ENCODE peak calls at places on chromosomes 2 and 18, in ten cellular contexts. One of them, this sample, is unnamed.

GRCh38 chr2:157932480-157933205 is 56.5 kb upstream of the ACVR1 start:
- DNase-seq in NCI-H1436 treated with DMSO at 0.1 percent for 48 hours: no peak
- DNase-seq in stimulated activated CD4-positive, alpha-beta T cell treated with anti-CD3 and anti-CD28 coated beads, TNF-alpha, amount 100 ng/mL, for 4 hours: no peak
- DNase-seq in CD4-positive, alpha-beta T cell: no peak
- DNase-seq in GM12865: no peak
- DNase-seq in left lung: no peak
- DNase-seq in activated naive CD8-positive, alpha-beta T cell treated with anti-CD3 and anti-CD28 coated beads for 36 hours: no peak
- DNase-seq in Peyer's patch: no peak
- DNase-seq in amygdala: no peak
- DNase-seq in adrenal gland: no peak
- DNase-seq in this sample: no peak

GRCh38 chr2:68766378-68766845 is 31.8 kb downstream of the ARHGAP25 start:
- DNase-seq in NCI-H1436 treated with DMSO at 0.1 percent for 48 hours: no peak
- DNase-seq in stimulated activated CD4-positive, alpha-beta T cell treated with anti-CD3 and anti-CD28 coated beads, TNF-alpha, amount 100 ng/mL, for 4 hours: no peak
- DNase-seq in CD4-positive, alpha-beta T cell: peak
- DNase-seq in GM12865: peak
- DNase-seq in left lung: peak
- DNase-seq in activated naive CD8-positive, alpha-beta T cell treated with anti-CD3 and anti-CD28 coated beads for 36 hours: peak
- DNase-seq in Peyer's patch: peak
- DNase-seq in amygdala: no peak
- DNase-seq in adrenal gland: peak
- DNase-seq in this sample: peak

GRCh38 chr2:45649855-45650806 is 1.3 kb upstream of the PRKCE start:
- DNase-seq in NCI-H1436 treated with DMSO at 0.1 percent for 48 hours: no peak
- DNase-seq in stimulated activated CD4-positive, alpha-beta T cell treated with anti-CD3 and anti-CD28 coated beads, TNF-alpha, amount 100 ng/mL, for 4 hours: peak
- DNase-seq in CD4-positive, alpha-beta T cell: peak
- DNase-seq in GM12865: peak
- DNase-seq in left lung: peak
- DNase-seq in activated naive CD8-positive, alpha-beta T cell treated with anti-CD3 and anti-CD28 coated beads for 36 hours: peak
- DNase-seq in Peyer's patch: peak
- DNase-seq in amygdala: peak
- DNase-seq in adrenal gland: peak
- DNase-seq in this sample: peak

GRCh38 chr2:176565641-176566323 is 296.5 kb downstream of the MTX2 start:
- DNase-seq in NCI-H1436 treated with DMSO at 0.1 percent for 48 hours: peak
- DNase-seq in stimulated activated CD4-positive, alpha-beta T cell treated with anti-CD3 and anti-CD28 coated beads, TNF-alpha, amount 100 ng/mL, for 4 hours: no peak
- DNase-seq in CD4-positive, alpha-beta T cell: no peak
- DNase-seq in GM12865: no peak
- DNase-seq in left lung: no peak
- DNase-seq in activated naive CD8-positive, alpha-beta T cell treated with anti-CD3 and anti-CD28 coated beads for 36 hours: no peak
- DNase-seq in Peyer's patch: no peak
- DNase-seq in amygdala: no peak
- DNase-seq in adrenal gland: peak
- DNase-seq in this sample: no peak

GRCh38 chr2:72605836-72606442 is 219.9 kb downstream of the EXOC6B start:
- DNase-seq in NCI-H1436 treated with DMSO at 0.1 percent for 48 hours: no peak
- DNase-seq in stimulated activated CD4-positive, alpha-beta T cell treated with anti-CD3 and anti-CD28 coated beads, TNF-alpha, amount 100 ng/mL, for 4 hours: no peak
- DNase-seq in CD4-positive, alpha-beta T cell: no peak
- DNase-seq in GM12865: peak
- DNase-seq in left lung: no peak
- DNase-seq in activated naive CD8-positive, alpha-beta T cell treated with anti-CD3 and anti-CD28 coated beads for 36 hours: no peak
- DNase-seq in Peyer's patch: no peak
- DNase-seq in amygdala: no peak
- DNase-seq in adrenal gland: no peak
- DNase-seq in this sample: no peak

GRCh38 chr2:195561205-195562032 is 95.6 kb upstream of the SLC39A10 start:
- DNase-seq in NCI-H1436 treated with DMSO at 0.1 percent for 48 hours: no peak
- DNase-seq in stimulated activated CD4-positive, alpha-beta T cell treated with anti-CD3 and anti-CD28 coated beads, TNF-alpha, amount 100 ng/mL, for 4 hours: no peak
- DNase-seq in CD4-positive, alpha-beta T cell: no peak
- DNase-seq in GM12865: peak
- DNase-seq in left lung: no peak
- DNase-seq in activated naive CD8-positive, alpha-beta T cell treated with anti-CD3 and anti-CD28 coated beads for 36 hours: no peak
- DNase-seq in Peyer's patch: no peak
- DNase-seq in amygdala: no peak
- DNase-seq in adrenal gland: no peak
- DNase-seq in this sample: no peak

GRCh38 chr2:234550511-234551107 is 53.7 kb upstream of the ARL4C start:
- DNase-seq in NCI-H1436 treated with DMSO at 0.1 percent for 48 hours: peak
- DNase-seq in stimulated activated CD4-positive, alpha-beta T cell treated with anti-CD3 and anti-CD28 coated beads, TNF-alpha, amount 100 ng/mL, for 4 hours: peak
- DNase-seq in CD4-positive, alpha-beta T cell: peak
- DNase-seq in GM12865: peak
- DNase-seq in left lung: peak
- DNase-seq in activated naive CD8-positive, alpha-beta T cell treated with anti-CD3 and anti-CD28 coated beads for 36 hours: peak
- DNase-seq in Peyer's patch: peak
- DNase-seq in amygdala: peak
- DNase-seq in adrenal gland: peak
- DNase-seq in this sample: peak

GRCh38 chr2:182066439-182067061 is 80.9 kb downstream of the PPP1R1C start:
- DNase-seq in NCI-H1436 treated with DMSO at 0.1 percent for 48 hours: no peak
- DNase-seq in stimulated activated CD4-positive, alpha-beta T cell treated with anti-CD3 and anti-CD28 coated beads, TNF-alpha, amount 100 ng/mL, for 4 hours: no peak
- DNase-seq in CD4-positive, alpha-beta T cell: no peak
- DNase-seq in GM12865: no peak
- DNase-seq in left lung: no peak
- DNase-seq in activated naive CD8-positive, alpha-beta T cell treated with anti-CD3 and anti-CD28 coated beads for 36 hours: no peak
- DNase-seq in Peyer's patch: no peak
- DNase-seq in amygdala: no peak
- DNase-seq in adrenal gland: no peak
- DNase-seq in this sample: no peak

GRCh38 chr2:5236308-5236707 is 455.9 kb upstream of the SOX11 start:
- DNase-seq in NCI-H1436 treated with DMSO at 0.1 percent for 48 hours: no peak
- DNase-seq in stimulated activated CD4-positive, alpha-beta T cell treated with anti-CD3 and anti-CD28 coated beads, TNF-alpha, amount 100 ng/mL, for 4 hours: no peak
- DNase-seq in CD4-positive, alpha-beta T cell: no peak
- DNase-seq in GM12865: no peak
- DNase-seq in left lung: no peak
- DNase-seq in activated naive CD8-positive, alpha-beta T cell treated with anti-CD3 and anti-CD28 coated beads for 36 hours: no peak
- DNase-seq in Peyer's patch: no peak
- DNase-seq in amygdala: no peak
- DNase-seq in adrenal gland: no peak
- DNase-seq in this sample: no peak

GRCh38 chr2:26757873-26758789 is 6.0 kb upstream of the SLC35F6 start:
- DNase-seq in NCI-H1436 treated with DMSO at 0.1 percent for 48 hours: no peak
- DNase-seq in stimulated activated CD4-positive, alpha-beta T cell treated with anti-CD3 and anti-CD28 coated beads, TNF-alpha, amount 100 ng/mL, for 4 hours: no peak
- DNase-seq in CD4-positive, alpha-beta T cell: no peak
- DNase-seq in GM12865: peak
- DNase-seq in left lung: no peak
- DNase-seq in activated naive CD8-positive, alpha-beta T cell treated with anti-CD3 and anti-CD28 coated beads for 36 hours: no peak
- DNase-seq in Peyer's patch: no peak
- DNase-seq in amygdala: no peak
- DNase-seq in adrenal gland: peak
- DNase-seq in this sample: no peak

GRCh38 chr2:233248999-233249398 is 2.5 kb upstream of the ATG16L1 start:
- DNase-seq in NCI-H1436 treated with DMSO at 0.1 percent for 48 hours: no peak
- DNase-seq in stimulated activated CD4-positive, alpha-beta T cell treated with anti-CD3 and anti-CD28 coated beads, TNF-alpha, amount 100 ng/mL, for 4 hours: no peak
- DNase-seq in CD4-positive, alpha-beta T cell: no peak
- DNase-seq in GM12865: no peak
- DNase-seq in left lung: no peak
- DNase-seq in activated naive CD8-positive, alpha-beta T cell treated with anti-CD3 and anti-CD28 coated beads for 36 hours: no peak
- DNase-seq in Peyer's patch: no peak
- DNase-seq in amygdala: no peak
- DNase-seq in adrenal gland: no peak
- DNase-seq in this sample: no peak

GRCh38 chr2:129777757-129778607 is 201.5 kb upstream of the RAB6C start:
- DNase-seq in NCI-H1436 treated with DMSO at 0.1 percent for 48 hours: no peak
- DNase-seq in stimulated activated CD4-positive, alpha-beta T cell treated with anti-CD3 and anti-CD28 coated beads, TNF-alpha, amount 100 ng/mL, for 4 hours: no peak
- DNase-seq in CD4-positive, alpha-beta T cell: no peak
- DNase-seq in GM12865: no peak
- DNase-seq in left lung: no peak
- DNase-seq in activated naive CD8-positive, alpha-beta T cell treated with anti-CD3 and anti-CD28 coated beads for 36 hours: no peak
- DNase-seq in Peyer's patch: no peak
- DNase-seq in amygdala: no peak
- DNase-seq in adrenal gland: no peak
- DNase-seq in this sample: no peak

GRCh38 chr2:145649061-145649460 is 1129.1 kb upstream of the ZEB2 start:
- DNase-seq in NCI-H1436 treated with DMSO at 0.1 percent for 48 hours: no peak
- DNase-seq in stimulated activated CD4-positive, alpha-beta T cell treated with anti-CD3 and anti-CD28 coated beads, TNF-alpha, amount 100 ng/mL, for 4 hours: no peak
- DNase-seq in CD4-positive, alpha-beta T cell: no peak
- DNase-seq in GM12865: no peak
- DNase-seq in left lung: no peak
- DNase-seq in activated naive CD8-positive, alpha-beta T cell treated with anti-CD3 and anti-CD28 coated beads for 36 hours: no peak
- DNase-seq in Peyer's patch: no peak
- DNase-seq in amygdala: no peak
- DNase-seq in adrenal gland: no peak
- DNase-seq in this sample: no peak

GRCh38 chr18:50849448-50849847 is 29.5 kb upstream of the ME2 start:
- DNase-seq in NCI-H1436 treated with DMSO at 0.1 percent for 48 hours: no peak
- DNase-seq in stimulated activated CD4-positive, alpha-beta T cell treated with anti-CD3 and anti-CD28 coated beads, TNF-alpha, amount 100 ng/mL, for 4 hours: no peak
- DNase-seq in CD4-positive, alpha-beta T cell: no peak
- DNase-seq in GM12865: no peak
- DNase-seq in left lung: no peak
- DNase-seq in activated naive CD8-positive, alpha-beta T cell treated with anti-CD3 and anti-CD28 coated beads for 36 hours: no peak
- DNase-seq in Peyer's patch: no peak
- DNase-seq in amygdala: no peak
- DNase-seq in adrenal gland: no peak
- DNase-seq in this sample: no peak

GRCh38 chr18:52499018-52499417 is 159.0 kb downstream of the DCC start:
- DNase-seq in NCI-H1436 treated with DMSO at 0.1 percent for 48 hours: no peak
- DNase-seq in stimulated activated CD4-positive, alpha-beta T cell treated with anti-CD3 and anti-CD28 coated beads, TNF-alpha, amount 100 ng/mL, for 4 hours: no peak
- DNase-seq in CD4-positive, alpha-beta T cell: no peak
- DNase-seq in GM12865: no peak
- DNase-seq in left lung: no peak
- DNase-seq in activated naive CD8-positive, alpha-beta T cell treated with anti-CD3 and anti-CD28 coated beads for 36 hours: no peak
- DNase-seq in Peyer's patch: no peak
- DNase-seq in amygdala: no peak
- DNase-seq in adrenal gland: no peak
- DNase-seq in this sample: no peak

GRCh38 chr2:187527262-187527661 is 27.0 kb downstream of the TFPI start:
- DNase-seq in NCI-H1436 treated with DMSO at 0.1 percent for 48 hours: no peak
- DNase-seq in stimulated activated CD4-positive, alpha-beta T cell treated with anti-CD3 and anti-CD28 coated beads, TNF-alpha, amount 100 ng/mL, for 4 hours: no peak
- DNase-seq in CD4-positive, alpha-beta T cell: no peak
- DNase-seq in GM12865: no peak
- DNase-seq in left lung: no peak
- DNase-seq in activated naive CD8-positive, alpha-beta T cell treated with anti-CD3 and anti-CD28 coated beads for 36 hours: no peak
- DNase-seq in Peyer's patch: no peak
- DNase-seq in amygdala: no peak
- DNase-seq in adrenal gland: no peak
- DNase-seq in this sample: no peak

This sample was measured in activated T-cell treated with anti-CD3 and anti-CD28 coated beads, Interleukin-2, amount 50 U/mL, for 48 hours.